ENCODE peak calls at places on chromosome 10, in ten cellular contexts. X is activated naive CD4-positive, alpha-beta T cell treated with anti-CD3 and anti-CD28 coated beads, Interleukin-2, amount 50 U/mL, for 16 hours; P is retinal pigment epithelial cell; I is iPS-NIHi11; R is activated T-helper 1 cell treated with anti-CD3 and anti-CD28 coated beads, Interleukin-12 subunit alpha, Interleukin-12 subunit beta, Interleukin-2, Interleukin-4 antibody, amounts not matched to agents 30 ng/mL and 10 ng/mL and 1 ng/mL, durations not matched to agents 14 hours and 24 hours and 36 hours; J is mesendoderm; D is cardiac fibroblast; F is hippocampal formation; L is fibroblast of the aortic adventitia; N is mesothelial cell of epicardium. B is an unnamed sample.

GRCh38 chr10:5283305-5284158 is 81.2 kb upstream of the UCN3 start:
- DNase-seq in J (peak), F (peak), P (peak), L (peak), X (peak), D (peak), R (peak), N (no peak), I (peak), B (peak)

GRCh38 chr10:124520553-124521428 is 59.2 kb downstream of the LHPP start:
- DNase-seq in I (no peak), J (no peak), R (no peak), D (no peak), N (no peak), L (no peak), X (no peak), F (no peak), P (no peak), B (no peak)

GRCh38 chr10:43857206-43857952 is 208.7 kb upstream of the ZNF32 start:
- DNase-seq in F (no peak), I (no peak), R (no peak), D (peak), P (no peak), L (peak), N (no peak), J (no peak), X (no peak), B (peak)

GRCh38 chr10:102646610-102647432 is 2.5 kb downstream of the TRIM8 start:
- DNase-seq in X (peak), L (peak), F (no peak), J (no peak), I (no peak), P (no peak), R (peak), D (peak), N (no peak), B (peak)

GRCh38 chr10:29078919-29079318 is 210.0 kb upstream of the LYZL1 start:
- DNase-seq in L (no peak), F (no peak), R (no peak), D (peak), I (no peak), J (peak), P (peak), N (no peak), X (no peak), B (peak)

GRCh38 chr10:60944159-60944909 is at the start of gene RHOBTB1:
- DNase-seq in X (peak), N (peak), L (peak), R (no peak), F (peak), D (peak), J (peak), I (peak), P (peak), B (peak)

GRCh38 chr10:101576229-101576863 is 11.7 kb downstream of the POLL start:
- DNase-seq in N (no peak), X (no peak), L (peak), P (no peak), R (no peak), F (no peak), J (no peak), D (no peak), I (no peak), B (peak)

GRCh38 chr10:49179699-49180511 is 8.3 kb downstream of the TMEM273 start:
- DNase-seq in R (no peak), P (no peak), D (no peak), L (no peak), X (no peak), N (no peak), I (no peak), J (no peak), F (no peak), B (no peak)

GRCh38 chr10:79289801-79290200 is 57.5 kb upstream of the PPIF start:
- DNase-seq in N (no peak), I (no peak), D (no peak), L (no peak), F (no peak), J (no peak), P (no peak), R (no peak), X (no peak), B (no peak)

GRCh38 chr10:1739751-1740150 is 2.4 kb upstream of the ADARB2 start:
- DNase-seq in N (no peak), P (no peak), J (peak), I (no peak), L (no peak), D (no peak), F (peak), X (no peak), R (no peak), B (peak)

GRCh38 chr10:63416376-63416775 is 49.4 kb downstream of the JMJD1C start:
- DNase-seq in R (no peak), F (no peak), I (no peak), N (no peak), P (no peak), D (peak), J (no peak), L (peak), X (no peak), B (no peak)